ENCODE peak calls at places on chromosomes 12 and 14, in four cellular contexts. W is C1 segment of cervical spinal cord, Q is fibroblast of mammary gland, R is left ventricle myocardium superior. T is an unnamed sample.

GRCh38 chr12:111624540-111624939 is 25.4 kb upstream of the ATXN2 start:
- DNase-seq in Q (no peak), R (no peak), W (no peak), T (no peak)

GRCh38 chr12:120417917-120418316 is 20.0 kb upstream of the COX6A1 start:
- DNase-seq in W (no peak), Q (no peak), R (no peak), T (no peak)

GRCh38 chr14:91987192-91987591 is 39.7 kb upstream of the FBLN5 start:
- DNase-seq in Q (no peak), R (no peak), W (no peak), T (no peak)

GRCh38 chr14:103332143-103332919 is 1.7 kb upstream of the EIF5 start:
- DNase-seq in W (no peak), R (no peak), Q (no peak), T (no peak)

GRCh38 chr12:110666892-110667291 is 22.0 kb downstream of the HVCN1 start:
- DNase-seq in Q (no peak), W (no peak), R (no peak), T (no peak)

GRCh38 chr14:28673056-28673455 is 93.5 kb upstream of the FOXG1 start:
- DNase-seq in W (no peak), R (no peak), Q (peak; percentile 58), T (no peak)

GRCh38 chr12:5798242-5799015 is 146.6 kb downstream of the ANO2 start:
- DNase-seq in Q (no peak), R (no peak), W (no peak), T (no peak)

GRCh38 chr12:32437095-32437515 is 37.7 kb downstream of the FGD4 start:
- DNase-seq in W (no peak), Q (peak; percentile 89), R (no peak), T (peak; percentile 81)